ENCODE peak calls at places on chromosomes 2 and 18, in five cellular contexts. A is HepG2, F is GM12878, O is K562, P is SK-N-SH. C is an unnamed sample.

GRCh38 chr2:230447455-230448451 is 31.8 kb downstream of the SP100 start:
- DNase-seq in A (no peak), P (no peak), O (no peak), F (peak), C (no peak)

GRCh38 chr2:148994341-148994740 is 44.2 kb upstream of the LYPD6B start:
- DNase-seq in P (no peak), F (no peak), A (no peak), O (no peak), C (no peak)

GRCh38 chr2:56613917-56614316 is 430.1 kb downstream of the CCDC85A start:
- DNase-seq in A (no peak), O (no peak), P (no peak), F (no peak), C (no peak)

GRCh38 chr2:205461169-205461568 is 221.1 kb upstream of the NRP2 start:
- DNase-seq in O (no peak), F (no peak), P (no peak), A (no peak), C (no peak)

GRCh38 chr2:228224410-228224809 is 42.9 kb upstream of the SPHKAP start:
- DNase-seq in A (no peak), O (no peak), F (no peak), P (no peak), C (no peak)

GRCh38 chr2:105629634-105630033 is 115.1 kb upstream of the NCK2 start:
- DNase-seq in O (no peak), A (no peak), P (no peak), F (no peak), C (no peak)

GRCh38 chr18:49183921-49184320 is 233.2 kb upstream of the SMAD7 start:
- DNase-seq in F (no peak), A (no peak), P (no peak), O (no peak), C (no peak)

GRCh38 chr2:165793161-165793778 is 777 bp downstream of the GALNT3 start:
- DNase-seq in F (no peak), P (no peak), A (no peak), O (no peak), C (peak)

GRCh38 chr2:62920070-62920469 is 130.6 kb upstream of the OTX1 start:
- DNase-seq in A (no peak), F (no peak), P (no peak), O (peak), C (no peak)

GRCh38 chr2:168530980-168531379 is 74.9 kb downstream of the CERS6 start:
- DNase-seq in O (no peak), A (no peak), P (no peak), F (no peak), C (no peak)

GRCh38 chr18:7232218-7232617 is 1.3 kb downstream of the LRRC30 start:
- DNase-seq in P (no peak), A (no peak), F (no peak), O (no peak), C (no peak)

GRCh38 chr18:51405683-51406477 is 208.4 kb upstream of the MEX3C start:
- DNase-seq in A (no peak), F (no peak), O (no peak), P (no peak), C (no peak)
- TF ChIP-seq ZBTB33 in A (no peak), F (no peak), O (no peak), P (no peak), C (no peak)

DNA sequence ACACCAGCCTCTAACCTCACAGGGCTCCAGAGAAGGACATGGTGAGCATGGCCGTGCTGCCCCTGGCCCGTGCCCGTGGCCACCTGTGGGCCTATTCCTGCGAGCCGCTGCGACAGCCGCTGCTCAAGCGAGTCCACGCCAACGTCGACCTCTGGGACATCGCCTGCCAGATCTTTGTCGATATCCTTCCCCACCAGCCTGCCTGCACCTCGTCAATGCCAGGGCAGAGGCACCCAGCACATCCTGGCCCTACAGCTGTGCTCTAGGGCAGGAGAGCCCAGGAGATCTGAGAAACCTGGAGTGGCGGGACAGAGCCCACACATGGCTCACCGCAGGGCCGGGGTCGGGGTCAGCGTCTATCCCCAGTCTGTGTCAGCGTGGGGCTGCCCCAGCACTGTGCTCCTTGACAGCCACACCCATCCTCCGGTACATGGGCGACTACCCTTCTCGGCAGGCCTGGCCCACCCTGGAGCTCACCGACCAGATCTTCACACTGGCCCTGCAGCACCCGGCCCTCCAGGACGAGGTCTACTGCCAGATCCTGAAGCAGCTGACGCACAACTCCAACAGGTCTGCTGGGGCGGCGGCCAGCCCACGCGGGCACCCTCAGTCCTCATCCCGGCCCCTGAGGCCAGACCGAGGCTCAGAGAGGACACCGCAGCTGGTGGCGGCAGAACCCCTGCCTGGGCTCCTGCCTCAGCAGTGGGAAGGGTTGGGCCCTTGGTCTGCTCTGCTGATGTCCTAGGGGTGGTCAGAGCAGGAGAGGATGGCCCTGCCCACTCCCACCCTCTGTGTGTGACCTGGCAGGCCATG is 14.6 kb upstream of the GPR17 start:
- DNase-seq in P (no peak), F (no peak), O (no peak), A (no peak), C (no peak)
- H2AFZ ChIP-seq in P (no peak), F (no peak), O (no peak), A (no peak), C (no peak)

GRCh38 chr18:5732318-5732717 is 163.0 kb downstream of the TMEM200C start:
- DNase-seq in A (no peak), P (no peak), O (no peak), F (no peak), C (no peak)

GRCh38 chr18:5728566-5728965 is 166.8 kb downstream of the TMEM200C start:
- DNase-seq in F (no peak), A (no peak), O (no peak), P (no peak), C (no peak)

GRCh38 chr18:5729983-5730699 is 165.2 kb downstream of the TMEM200C start:
- DNase-seq in A (no peak), P (no peak), O (no peak), F (no peak), C (no peak)
- H3K4me3 ChIP-seq in A (no peak), P (no peak), O (no peak), F (no peak), C (no peak)

GRCh38 chr18:62959481-62959880 is 244.1 kb downstream of the PHLPP1 start:
- DNase-seq in O (no peak), P (no peak), F (no peak), A (no peak), C (no peak)

GRCh38 chr18:62952807-62953206 is 237.5 kb downstream of the PHLPP1 start:
- DNase-seq in P (no peak), A (no peak), F (no peak), O (no peak), C (no peak)

GRCh38 chr18:62954341-62954740 is 239.0 kb downstream of the PHLPP1 start:
- DNase-seq in A (peak), O (no peak), F (no peak), P (no peak), C (no peak)

GRCh38 chr18:62953663-62954062 is 238.3 kb downstream of the PHLPP1 start:
- DNase-seq in F (no peak), P (no peak), A (no peak), O (no peak), C (no peak)

DNA sequence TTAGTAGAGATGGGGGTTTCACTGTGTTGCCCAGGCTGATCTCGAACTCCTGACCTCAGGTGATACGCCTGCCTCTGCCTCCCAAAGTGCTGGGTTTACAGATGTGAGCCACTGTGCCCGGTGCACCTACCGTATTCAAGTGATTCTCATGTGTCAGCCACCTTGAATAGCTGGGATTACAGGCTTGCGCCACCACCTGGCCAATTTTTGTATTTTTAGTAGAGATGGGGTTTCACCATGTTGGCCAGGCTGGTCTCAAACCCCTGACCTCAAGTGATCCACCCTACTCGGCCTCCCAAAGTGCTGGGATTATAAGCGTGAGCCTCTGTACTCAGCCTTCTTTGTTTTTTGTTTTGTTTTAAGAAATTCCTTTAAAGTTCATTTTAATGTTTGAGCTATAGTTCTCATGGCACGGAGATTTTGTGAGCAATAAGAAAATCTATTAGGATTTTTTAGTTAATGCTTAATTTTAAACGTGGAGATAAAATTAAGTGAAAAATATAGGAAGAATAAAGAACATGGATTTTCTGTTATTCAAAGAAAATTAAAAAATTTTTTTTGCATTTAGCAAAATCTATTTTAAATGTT is 242.6 kb downstream of the PHLPP1 start:
- DNase-seq in O (peak), A (peak), F (no peak), P (no peak), C (peak)
- TF ChIP-seq ZBTB33 in O (no peak), A (no peak), F (no peak), P (no peak), C (no peak)

GRCh38 chr2:126776255-126776654 is 120.3 kb downstream of the GYPC start:
- DNase-seq in A (no peak), F (no peak), P (no peak), O (no peak), C (no peak)

GRCh38 chr2:126777620-126777978 is 121.1 kb upstream of the TEX51 start:
- DNase-seq in A (no peak), P (no peak), F (no peak), O (no peak), C (no peak)

GRCh38 chr2:126778561-126779285 is 120.0 kb upstream of the TEX51 start:
- DNase-seq in A (no peak), O (peak), P (no peak), F (no peak), C (no peak)

GRCh38 chr2:126775300-126775985 is 119.5 kb downstream of the GYPC start:
- DNase-seq in O (no peak), F (no peak), P (no peak), A (no peak), C (no peak)

GRCh38 chr2:126776701-126777619 is 121.0 kb downstream of the GYPC start:
- DNase-seq in O (peak), P (peak), A (peak), F (peak), C (peak)
- H2AFZ ChIP-seq in O (peak), P (no peak), A (no peak), F (peak), C (peak)

GRCh38 chr2:42838133-42838532 is 45.8 kb upstream of the HAAO start:
- DNase-seq in F (no peak), O (no peak), P (no peak), A (no peak), C (no peak)
- H3K4me3 ChIP-seq in F (no peak), O (no peak), P (no peak), A (no peak), C (no peak)

GRCh38 chr2:236718207-236718992 is 148.8 kb downstream of the ACKR3 start:
- DNase-seq in O (no peak), A (no peak), F (no peak), P (no peak), C (no peak)

GRCh38 chr2:236719192-236719635 is 149.6 kb downstream of the ACKR3 start:
- DNase-seq in F (no peak), A (no peak), O (no peak), P (no peak), C (no peak)

GRCh38 chr2:236724200-236724599 is 154.6 kb downstream of the ACKR3 start:
- DNase-seq in P (no peak), F (no peak), O (no peak), A (no peak), C (no peak)

GRCh38 chr2:236717719-236718118 is 148.1 kb downstream of the ACKR3 start:
- DNase-seq in P (peak), O (no peak), A (no peak), F (no peak), C (no peak)

GRCh38 chr2:236720974-236721600 is 151.5 kb downstream of the ACKR3 start:
- DNase-seq in F (no peak), O (no peak), A (no peak), P (peak), C (no peak)
- TF ChIP-seq ZBTB33 in F (no peak), O (no peak), A (no peak), P (no peak), C (no peak)

DNA sequence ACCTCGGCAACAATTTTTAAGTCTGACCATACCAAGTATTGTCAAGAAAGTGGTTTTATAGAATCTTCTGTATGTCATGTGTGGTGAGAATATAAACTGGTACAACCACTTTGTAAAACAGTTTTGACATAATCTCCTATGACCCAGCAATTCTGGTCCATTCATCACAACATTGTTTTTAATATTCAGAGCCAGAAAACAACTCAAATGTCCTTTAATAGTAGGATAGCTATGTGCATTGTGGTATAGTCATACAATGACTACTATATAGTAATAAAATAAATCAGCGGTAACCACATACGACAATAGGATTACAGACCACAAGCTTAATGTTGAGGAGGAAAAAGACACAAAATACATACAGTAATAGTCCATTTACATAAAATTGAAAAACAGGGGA is 175.2 kb upstream of the SPATS2L start:
- DNase-seq in O (no peak), P (no peak), F (no peak), A (no peak), C (no peak)
- H2AFZ ChIP-seq in O (no peak), P (no peak), F (no peak), A (no peak), C (no peak)

DNA sequence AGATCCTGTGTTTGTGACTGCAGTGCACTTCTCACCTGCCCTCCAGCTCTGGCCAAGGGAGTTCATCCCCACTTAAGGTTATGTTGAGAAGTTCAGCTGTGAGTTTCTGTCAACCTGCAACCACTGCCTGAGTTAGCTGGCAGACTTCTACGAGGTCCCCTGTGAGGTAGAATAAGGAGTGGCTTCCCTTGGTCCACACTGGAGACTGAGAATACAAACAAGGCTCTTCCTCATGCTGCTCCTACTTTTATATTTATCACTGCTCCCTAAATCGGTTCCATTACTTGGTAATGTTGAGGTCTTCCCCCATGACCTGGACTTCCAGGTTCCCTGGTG is 353.2 kb upstream of the CWC22 start:
- DNase-seq in O (no peak), P (no peak), A (no peak), F (no peak), C (no peak)
- H3K4me3 ChIP-seq in O (no peak), P (no peak), A (no peak), F (no peak), C (no peak)

GRCh38 chr2:134982603-134983002 is 64.0 kb downstream of the CCNT2 start:
- DNase-seq in O (no peak), A (no peak), P (no peak), F (no peak), C (no peak)
- TF ChIP-seq ZBTB33 in O (no peak), A (no peak), P (no peak), F (no peak), C (no peak)

C was measured in HCT116.